ENCODE peak calls at places on chromosomes 11 and 22, in eight cellular contexts. One of them, this sample, is unnamed.

GRCh38 chr22:22872722-22873708 is 14.6 kb upstream of the IGLL5 start:
- DNase-seq in HCT116: no peak
- DNase-seq in CD8-positive, alpha-beta T cell: no peak
- DNase-seq in foreskin fibroblast: no peak
- DNase-seq in astrocyte of the spinal cord: no peak
- DNase-seq in cardiac muscle cell: no peak
- DNase-seq in cardiac fibroblast: no peak
- DNase-seq in mucosa of descending colon: no peak
- DNase-seq in this sample: no peak

GRCh38 chr22:46025225-46025972 is 48.4 kb upstream of the WNT7B start:
- DNase-seq in HCT116: no peak
- DNase-seq in CD8-positive, alpha-beta T cell: no peak
- DNase-seq in foreskin fibroblast: no peak
- DNase-seq in astrocyte of the spinal cord: no peak
- DNase-seq in cardiac muscle cell: no peak
- DNase-seq in cardiac fibroblast: no peak
- DNase-seq in mucosa of descending colon: no peak
- DNase-seq in this sample: no peak

GRCh38 chr22:18979957-18980356 is 43.9 kb upstream of the PRODH start:
- DNase-seq in HCT116: no peak
- DNase-seq in CD8-positive, alpha-beta T cell: no peak
- DNase-seq in foreskin fibroblast: no peak
- DNase-seq in astrocyte of the spinal cord: no peak
- DNase-seq in cardiac muscle cell: no peak
- DNase-seq in cardiac fibroblast: no peak
- DNase-seq in mucosa of descending colon: no peak
- DNase-seq in this sample: no peak

GRCh38 chr11:86279713-86280112 is 22.3 kb upstream of the HIKESHI start:
- DNase-seq in HCT116: no peak
- DNase-seq in CD8-positive, alpha-beta T cell: no peak
- DNase-seq in foreskin fibroblast: no peak
- DNase-seq in astrocyte of the spinal cord: no peak
- DNase-seq in cardiac muscle cell: no peak
- DNase-seq in cardiac fibroblast: no peak
- DNase-seq in mucosa of descending colon: no peak
- DNase-seq in this sample: no peak

GRCh38 chr22:39524753-39525657 is 4.6 kb downstream of the ATF4 start:
- DNase-seq in HCT116: no peak
- DNase-seq in CD8-positive, alpha-beta T cell: no peak
- DNase-seq in foreskin fibroblast: peak; percentile 66
- DNase-seq in astrocyte of the spinal cord: no peak
- DNase-seq in cardiac muscle cell: no peak
- DNase-seq in cardiac fibroblast: no peak
- DNase-seq in mucosa of descending colon: no peak
- DNase-seq in this sample: no peak

GRCh38 chr11:32918427-32918826 is 25.8 kb downstream of the QSER1 start:
- DNase-seq in HCT116: no peak
- DNase-seq in CD8-positive, alpha-beta T cell: no peak
- DNase-seq in foreskin fibroblast: no peak
- DNase-seq in astrocyte of the spinal cord: no peak
- DNase-seq in cardiac muscle cell: no peak
- DNase-seq in cardiac fibroblast: no peak
- DNase-seq in mucosa of descending colon: no peak
- DNase-seq in this sample: no peak

GRCh38 chr11:848988-849824 is 6.6 kb downstream of the TSPAN4 start:
- DNase-seq in HCT116: no peak
- DNase-seq in CD8-positive, alpha-beta T cell: no peak
- DNase-seq in foreskin fibroblast: peak; percentile 57
- DNase-seq in astrocyte of the spinal cord: no peak
- DNase-seq in cardiac muscle cell: no peak
- DNase-seq in cardiac fibroblast: no peak
- DNase-seq in mucosa of descending colon: no peak
- DNase-seq in this sample: no peak

GRCh38 chr22:48044484-48045060 is 1282.1 kb downstream of the TBC1D22A start:
- DNase-seq in HCT116: no peak
- DNase-seq in CD8-positive, alpha-beta T cell: no peak
- DNase-seq in foreskin fibroblast: no peak
- DNase-seq in astrocyte of the spinal cord: no peak
- DNase-seq in cardiac muscle cell: no peak
- DNase-seq in cardiac fibroblast: no peak
- DNase-seq in mucosa of descending colon: no peak
- DNase-seq in this sample: no peak

GRCh38 chr11:72814139-72814830 is at the start of gene ATG16L2:
- DNase-seq in HCT116: peak; percentile 68
- DNase-seq in CD8-positive, alpha-beta T cell: peak; percentile 88
- DNase-seq in foreskin fibroblast: peak; percentile 95
- DNase-seq in astrocyte of the spinal cord: peak; percentile 92
- DNase-seq in cardiac muscle cell: peak; percentile 89
- DNase-seq in cardiac fibroblast: peak; percentile 88
- DNase-seq in mucosa of descending colon: peak; percentile 93
- DNase-seq in this sample: no peak
- TF ChIP-seq CTCF in HCT116: no peak
- TF ChIP-seq CTCF in CD8-positive, alpha-beta T cell: no peak
- TF ChIP-seq CTCF in foreskin fibroblast: no peak
- TF ChIP-seq CTCF in astrocyte of the spinal cord: no peak
- TF ChIP-seq CTCF in cardiac muscle cell: peak; percentile 5
- TF ChIP-seq CTCF in cardiac fibroblast: no peak
- TF ChIP-seq CTCF in mucosa of descending colon: peak; percentile 25
- TF ChIP-seq CTCF in this sample: no peak

GRCh38 chr22:31806751-31807150 is 52.9 kb downstream of the DEPDC5 start:
- DNase-seq in HCT116: no peak
- DNase-seq in CD8-positive, alpha-beta T cell: no peak
- DNase-seq in foreskin fibroblast: no peak
- DNase-seq in astrocyte of the spinal cord: no peak
- DNase-seq in cardiac muscle cell: no peak
- DNase-seq in cardiac fibroblast: no peak
- DNase-seq in mucosa of descending colon: no peak
- DNase-seq in this sample: no peak
- H3K4me3 ChIP-seq in HCT116: no peak overlapping the region
- H3K4me3 ChIP-seq in CD8-positive, alpha-beta T cell: no peak overlapping the region
- H3K4me3 ChIP-seq in foreskin fibroblast: no peak overlapping the region
- H3K4me3 ChIP-seq in astrocyte of the spinal cord: no peak overlapping the region
- H3K4me3 ChIP-seq in cardiac muscle cell: no peak overlapping the region
- H3K4me3 ChIP-seq in cardiac fibroblast: no peak overlapping the region
- H3K4me3 ChIP-seq in mucosa of descending colon: no peak overlapping the region
- H3K4me3 ChIP-seq in this sample: no peak overlapping the region

GRCh38 chr11:64878494-64879225 is at the start of gene EHD1:
- DNase-seq in HCT116: peak; percentile 92
- DNase-seq in CD8-positive, alpha-beta T cell: peak; percentile 100
- DNase-seq in foreskin fibroblast: peak; percentile 99
- DNase-seq in astrocyte of the spinal cord: peak; percentile 97
- DNase-seq in cardiac muscle cell: peak; percentile 99
- DNase-seq in cardiac fibroblast: peak; percentile 98
- DNase-seq in mucosa of descending colon: peak; percentile 99
- DNase-seq in this sample: peak; percentile 83
- TF ChIP-seq CTCF in HCT116: peak; percentile 34
- TF ChIP-seq CTCF in CD8-positive, alpha-beta T cell: peak; percentile 29
- TF ChIP-seq CTCF in foreskin fibroblast: peak; percentile 60
- TF ChIP-seq CTCF in astrocyte of the spinal cord: peak; percentile 59
- TF ChIP-seq CTCF in cardiac muscle cell: peak; percentile 68
- TF ChIP-seq CTCF in cardiac fibroblast: peak; percentile 41
- TF ChIP-seq CTCF in mucosa of descending colon: peak; percentile 49
- TF ChIP-seq CTCF in this sample: peak; percentile 56

GRCh38 chr11:67429038-67429668 is 859 bp downstream of the RPS6KB2 start:
- DNase-seq in HCT116: no peak
- DNase-seq in CD8-positive, alpha-beta T cell: no peak
- DNase-seq in foreskin fibroblast: no peak
- DNase-seq in astrocyte of the spinal cord: no peak
- DNase-seq in cardiac muscle cell: no peak
- DNase-seq in cardiac fibroblast: no peak
- DNase-seq in mucosa of descending colon: no peak
- DNase-seq in this sample: no peak

GRCh38 chr11:67432655-67433349 is 4.5 kb downstream of the RPS6KB2 start:
- DNase-seq in HCT116: no peak
- DNase-seq in CD8-positive, alpha-beta T cell: no peak
- DNase-seq in foreskin fibroblast: no peak
- DNase-seq in astrocyte of the spinal cord: no peak
- DNase-seq in cardiac muscle cell: no peak
- DNase-seq in cardiac fibroblast: no peak
- DNase-seq in mucosa of descending colon: no peak
- DNase-seq in this sample: no peak

GRCh38 chr11:67428052-67429001 is at the start of gene RPS6KB2:
- DNase-seq in HCT116: peak; percentile 94
- DNase-seq in CD8-positive, alpha-beta T cell: peak; percentile 100
- DNase-seq in foreskin fibroblast: peak; percentile 99
- DNase-seq in astrocyte of the spinal cord: peak; percentile 97
- DNase-seq in cardiac muscle cell: peak; percentile 98
- DNase-seq in cardiac fibroblast: peak; percentile 98
- DNase-seq in mucosa of descending colon: peak; percentile 99
- DNase-seq in this sample: peak; percentile 88

GRCh38 chr11:67431346-67432249 is 3.3 kb downstream of the RPS6KB2 start:
- DNase-seq in HCT116: no peak
- DNase-seq in CD8-positive, alpha-beta T cell: no peak
- DNase-seq in foreskin fibroblast: no peak
- DNase-seq in astrocyte of the spinal cord: no peak
- DNase-seq in cardiac muscle cell: no peak
- DNase-seq in cardiac fibroblast: no peak
- DNase-seq in mucosa of descending colon: no peak
- DNase-seq in this sample: no peak

DNA sequence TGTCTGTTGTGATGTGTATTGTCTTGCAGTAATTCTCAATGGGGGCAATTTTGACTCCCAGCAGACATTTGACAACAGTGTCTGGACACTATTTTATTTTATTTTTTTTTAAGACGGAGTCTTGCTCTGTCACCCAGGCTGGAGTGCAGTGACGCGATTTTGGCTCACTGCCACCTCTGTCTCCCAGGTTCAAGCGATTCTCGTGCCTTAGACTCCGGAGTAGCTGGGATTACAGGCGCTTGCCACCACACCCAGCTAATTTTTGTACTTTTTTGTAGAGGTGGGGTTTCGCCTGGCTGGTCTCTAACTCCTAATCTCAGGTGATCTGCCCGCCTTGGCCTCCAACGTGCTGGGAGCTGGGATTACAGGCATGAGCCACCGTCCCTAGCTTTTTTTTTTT is 1.4 kb downstream of the RPS6KB2 start:
- DNase-seq in HCT116: no peak
- DNase-seq in CD8-positive, alpha-beta T cell: no peak
- DNase-seq in foreskin fibroblast: no peak
- DNase-seq in astrocyte of the spinal cord: no peak
- DNase-seq in cardiac muscle cell: no peak
- DNase-seq in cardiac fibroblast: no peak
- DNase-seq in mucosa of descending colon: no peak
- DNase-seq in this sample: no peak
- H3K4me3 ChIP-seq in HCT116: peak overlapping the region; percentile 91
- H3K4me3 ChIP-seq in CD8-positive, alpha-beta T cell: no peak overlapping the region
- H3K4me3 ChIP-seq in foreskin fibroblast: no peak overlapping the region
- H3K4me3 ChIP-seq in astrocyte of the spinal cord: no peak overlapping the region
- H3K4me3 ChIP-seq in cardiac muscle cell: no peak overlapping the region
- H3K4me3 ChIP-seq in cardiac fibroblast: no peak overlapping the region
- H3K4me3 ChIP-seq in mucosa of descending colon: no peak overlapping the region
- H3K4me3 ChIP-seq in this sample: no peak overlapping the region

This sample was measured in AG09309.